ENCODE peak calls at places on chromosomes 4 and X, in four cellular contexts. One of them, this sample, is unnamed.

GRCh38 chr4:11724731-11725130 is 296.0 kb upstream of the HS3ST1 start:
- DNase-seq in A172: no peak
- DNase-seq in DND-41: no peak
- DNase-seq in left colon: no peak
- DNase-seq in this sample: no peak

GRCh38 chr4:26372525-26373172 is 51.8 kb downstream of the RBPJ start:
- DNase-seq in A172: peak; percentile 31
- DNase-seq in DND-41: peak; percentile 74
- DNase-seq in left colon: no peak
- DNase-seq in this sample: no peak

GRCh38 chr4:46931981-46932380 is 22.9 kb upstream of the COX7B2 start:
- DNase-seq in A172: peak; percentile 25
- DNase-seq in DND-41: peak; percentile 33
- DNase-seq in left colon: no peak
- DNase-seq in this sample: peak; percentile 3

GRCh38 chr4:3745886-3746656 is 20.1 kb upstream of the ADRA2C start:
- DNase-seq in A172: no peak
- DNase-seq in DND-41: no peak
- DNase-seq in left colon: no peak
- DNase-seq in this sample: no peak

GRCh38 chr4:128582319-128582948 is 227.1 kb upstream of the JADE1 start:
- DNase-seq in A172: no peak
- DNase-seq in DND-41: no peak
- DNase-seq in left colon: no peak
- DNase-seq in this sample: peak; percentile 57

GRCh38 chr4:7261174-7261573 is 68.8 kb downstream of the SORCS2 start:
- DNase-seq in A172: no peak
- DNase-seq in DND-41: no peak
- DNase-seq in left colon: no peak
- DNase-seq in this sample: no peak

GRCh38 chrX:97315939-97316338 is 432.2 kb downstream of the RPA4 start:
- DNase-seq in A172: no peak
- DNase-seq in DND-41: no peak
- DNase-seq in left colon: no peak
- DNase-seq in this sample: no peak

GRCh38 chr4:81116571-81116970 is 86.1 kb downstream of the BMP3 start:
- DNase-seq in A172: no peak
- DNase-seq in DND-41: no peak
- DNase-seq in left colon: no peak
- DNase-seq in this sample: no peak

GRCh38 chr4:40564004-40564403 is 65.7 kb downstream of the RBM47 start:
- DNase-seq in A172: peak; percentile 74
- DNase-seq in DND-41: no peak
- DNase-seq in left colon: no peak
- DNase-seq in this sample: no peak

GRCh38 chrX:11579856-11580595 is 85.7 kb downstream of the ARHGAP6 start:
- DNase-seq in A172: peak; percentile 55
- DNase-seq in DND-41: no peak
- DNase-seq in left colon: no peak
- DNase-seq in this sample: peak; percentile 37

GRCh38 chr4:17494258-17494657 is 17.6 kb downstream of the QDPR start:
- DNase-seq in A172: peak; percentile 93
- DNase-seq in DND-41: no peak
- DNase-seq in left colon: no peak
- DNase-seq in this sample: peak; percentile 9

GRCh38 chr4:154076921-154077320 is 288.0 kb upstream of the SFRP2 start:
- DNase-seq in A172: peak; percentile 36
- DNase-seq in DND-41: no peak
- DNase-seq in left colon: no peak
- DNase-seq in this sample: no peak

GRCh38 chrX:49192722-49193328 is 6.7 kb upstream of the PRICKLE3 start:
- DNase-seq in A172: no peak
- DNase-seq in DND-41: peak; percentile 54
- DNase-seq in left colon: no peak
- DNase-seq in this sample: no peak

GRCh38 chrX:154444001-154444754 is at the start of gene FAM50A:
- DNase-seq in A172: peak; percentile 52
- DNase-seq in DND-41: peak; percentile 57
- DNase-seq in left colon: peak; percentile 74
- DNase-seq in this sample: peak; percentile 45

GRCh38 chr4:24924309-24924781 is 11.5 kb upstream of the CCDC149 start:
- DNase-seq in A172: peak; percentile 33
- DNase-seq in DND-41: no peak
- DNase-seq in left colon: no peak
- DNase-seq in this sample: peak; percentile 86

GRCh38 chrX:39848243-39848642 is 249.5 kb downstream of the BCOR start:
- DNase-seq in A172: peak; percentile 58
- DNase-seq in DND-41: no peak
- DNase-seq in left colon: no peak
- DNase-seq in this sample: peak; percentile 53

GRCh38 chr4:37825943-37826281 is 574 bp upstream of the PGM2 start:
- DNase-seq in A172: no peak
- DNase-seq in DND-41: peak; percentile 28
- DNase-seq in left colon: no peak
- DNase-seq in this sample: no peak

GRCh38 chrX:150163181-150163930 is 199.8 kb upstream of the MAMLD1 start:
- DNase-seq in A172: no peak
- DNase-seq in DND-41: no peak
- DNase-seq in left colon: no peak
- DNase-seq in this sample: no peak

GRCh38 chrX:19799319-19800182 is 87.8 kb downstream of the SH3KBP1 start:
- DNase-seq in A172: peak; percentile 38
- DNase-seq in DND-41: no peak
- DNase-seq in left colon: no peak
- DNase-seq in this sample: no peak

GRCh38 chr4:161314371-161314770 is 849.4 kb downstream of the FSTL5 start:
- DNase-seq in A172: no peak
- DNase-seq in DND-41: no peak
- DNase-seq in left colon: no peak
- DNase-seq in this sample: no peak

GRCh38 chr4:21276046-21276445 is 575.8 kb downstream of the PACRGL start:
- DNase-seq in A172: no peak
- DNase-seq in DND-41: no peak
- DNase-seq in left colon: no peak
- DNase-seq in this sample: no peak

GRCh38 chrX:110280954-110281353 is 36.9 kb downstream of the AMMECR1 start:
- DNase-seq in A172: peak; percentile 4
- DNase-seq in DND-41: no peak
- DNase-seq in left colon: no peak
- DNase-seq in this sample: no peak

GRCh38 chrX:56813318-56813837 is 84.3 kb downstream of the NBDY start:
- DNase-seq in A172: peak; percentile 81
- DNase-seq in DND-41: peak; percentile 48
- DNase-seq in left colon: no peak
- DNase-seq in this sample: peak; percentile 85

GRCh38 chr4:76250962-76251361 is 559 bp upstream of the FAM47E start:
- DNase-seq in A172: no peak
- DNase-seq in DND-41: no peak
- DNase-seq in left colon: peak; percentile 31
- DNase-seq in this sample: no peak

GRCh38 chr4:4670869-4671268 is 129.0 kb upstream of the STX18 start:
- DNase-seq in A172: no peak
- DNase-seq in DND-41: no peak
- DNase-seq in left colon: no peak
- DNase-seq in this sample: no peak

GRCh38 chrX:149618871-149619270 is 12.7 kb downstream of the TMEM185A start:
- DNase-seq in A172: no peak
- DNase-seq in DND-41: no peak
- DNase-seq in left colon: no peak
- DNase-seq in this sample: no peak

GRCh38 chr4:1309261-1310010 is 19.7 kb downstream of the MAEA start:
- DNase-seq in A172: peak; percentile 64
- DNase-seq in DND-41: no peak
- DNase-seq in left colon: peak; percentile 84
- DNase-seq in this sample: peak; percentile 91

This sample was measured in NCI-H226.